ENCODE peak calls at places on chromosomes 6 and 20, in ten cellular contexts. M, A, F, C, Y, U, S, B, W and T are unnamed samples.

GRCh38 chr6:69179681-69180080 is 544.6 kb downstream of the ADGRB3 start:
- DNase-seq in M (no peak), C (no peak), S (peak), B (peak), W (no peak), Y (no peak), A (no peak), F (no peak), U (no peak), T (no peak)

GRCh38 chr20:63381781-63382431 is 20.8 kb upstream of the CHRNA4 start:
- DNase-seq in F (no peak), A (peak), S (no peak), C (no peak), W (no peak), Y (no peak), U (peak), B (no peak), M (peak), T (no peak)

GRCh38 chr6:23642849-23643248 is 483.2 kb upstream of the NRSN1 start:
- DNase-seq in A (no peak), C (no peak), U (no peak), S (no peak), Y (no peak), B (no peak), M (no peak), F (no peak), W (no peak), T (no peak)

GRCh38 chr6:29014729-29015608 is 9.9 kb upstream of the ZNF311 start:
- DNase-seq in S (no peak), F (no peak), A (no peak), W (no peak), C (peak), U (no peak), Y (no peak), B (no peak), M (peak), T (no peak)

GRCh38 chr6:71400852-71401251 is 112.2 kb downstream of the OGFRL1 start:
- DNase-seq in B (no peak), S (no peak), F (no peak), M (no peak), Y (no peak), C (peak), A (no peak), W (no peak), U (no peak), T (no peak)

GRCh38 chr6:28977351-28978136 is 27.6 kb downstream of the ZNF311 start:
- DNase-seq in Y (peak), W (no peak), A (peak), U (no peak), C (peak), F (no peak), M (peak), S (peak), B (no peak), T (no peak)

GRCh38 chr6:53628354-53629119 is 37.0 kb downstream of the KLHL31 start:
- DNase-seq in W (no peak), C (peak), Y (no peak), M (no peak), U (no peak), B (no peak), A (no peak), F (no peak), S (peak), T (no peak)

GRCh38 chr6:118317581-118318563 is 230.2 kb upstream of the PLN start:
- DNase-seq in B (no peak), W (no peak), S (no peak), F (no peak), U (no peak), M (no peak), A (no peak), C (peak), Y (no peak), T (no peak)

GRCh38 chr20:17665756-17666155 is 16.3 kb downstream of the RRBP1 start:
- DNase-seq in Y (no peak), F (no peak), S (no peak), B (no peak), W (no peak), A (peak), M (no peak), C (no peak), U (no peak), T (peak)

GRCh38 chr6:49528571-49528970 is 21.9 kb upstream of the C6orf141 start:
- DNase-seq in A (no peak), M (no peak), S (no peak), B (no peak), U (no peak), C (no peak), F (no peak), W (no peak), Y (no peak), T (no peak)

GRCh38 chr6:133977983-133978895 is 25.2 kb downstream of the TBPL1 start:
- DNase-seq in F (no peak), Y (no peak), A (peak), C (peak), W (no peak), M (no peak), B (peak), U (peak), S (no peak), T (no peak)

GRCh38 chr20:63819224-63819917 is 11.7 kb downstream of the ZBTB46 start:
- DNase-seq in M (no peak), B (peak), C (no peak), W (no peak), S (no peak), F (no peak), U (peak), Y (no peak), A (peak), T (no peak)

GRCh38 chr6:27494987-27495385 is 22.1 kb upstream of the ZNF184 start:
- DNase-seq in M (no peak), C (no peak), A (no peak), U (no peak), W (no peak), F (no peak), Y (no peak), S (no peak), B (no peak), T (no peak)

GRCh38 chr6:82408952-82409421 is 45.4 kb downstream of the TPBG start:
- DNase-seq in F (no peak), W (no peak), B (peak), M (no peak), S (no peak), U (no peak), Y (no peak), C (peak), A (no peak), T (no peak)

GRCh38 chr6:3915076-3915791 is 66.1 kb downstream of the FAM50B start:
- DNase-seq in W (no peak), A (no peak), U (no peak), C (no peak), S (no peak), M (no peak), B (no peak), Y (no peak), F (peak), T (no peak)

GRCh38 chr6:163151212-163151611 is 263.3 kb upstream of the QKI start:
- DNase-seq in W (no peak), U (no peak), F (no peak), A (no peak), S (no peak), C (no peak), B (no peak), Y (no peak), M (no peak), T (no peak)

GRCh38 chr6:90663873-90664272 is 77.0 kb upstream of the MAP3K7 start:
- DNase-seq in S (no peak), U (no peak), W (no peak), M (no peak), A (no peak), F (no peak), Y (no peak), B (peak), C (no peak), T (no peak)

GRCh38 chr6:14658909-14659561 is 541.5 kb downstream of the CD83 start:
- DNase-seq in A (no peak), B (no peak), Y (no peak), F (no peak), C (no peak), S (peak), W (no peak), U (peak), M (no peak), T (no peak)

GRCh38 chr6:118198746-118199145 is 291.7 kb downstream of the SLC35F1 start:
- DNase-seq in F (no peak), Y (no peak), W (no peak), U (no peak), A (no peak), M (no peak), C (peak), B (no peak), S (no peak), T (no peak)

GRCh38 chr6:106979435-106979884 is 4.9 kb upstream of the CD24 start:
- DNase-seq in Y (peak), M (peak), B (peak), U (peak), W (peak), S (peak), A (peak), C (peak), F (peak), T (peak)

GRCh38 chr6:56840467-56841371 is 114.2 kb upstream of the BEND6 start:
- DNase-seq in S (no peak), A (peak), B (peak), W (no peak), U (no peak), C (peak), M (no peak), F (no peak), Y (no peak), T (no peak)

GRCh38 chr20:37596890-37597539 is 69.3 kb upstream of the BLCAP start:
- DNase-seq in W (no peak), M (no peak), F (no peak), U (no peak), C (no peak), S (no peak), B (no peak), Y (no peak), A (no peak), T (no peak)

GRCh38 chr20:12159266-12159665 is 241.6 kb downstream of the BTBD3 start:
- DNase-seq in Y (no peak), U (no peak), W (no peak), M (no peak), C (no peak), B (no peak), S (no peak), A (no peak), F (no peak), T (no peak)

GRCh38 chr6:144036064-144036873 is 28.2 kb upstream of the PLAGL1 start:
- DNase-seq in C (no peak), F (no peak), A (peak), W (no peak), B (no peak), U (peak), M (no peak), Y (peak), S (peak), T (no peak)

GRCh38 chr6:54014440-54014839 is 96.8 kb upstream of the MLIP start:
- DNase-seq in B (no peak), F (no peak), C (no peak), A (no peak), U (no peak), Y (no peak), W (no peak), S (no peak), M (no peak), T (no peak)

GRCh38 chr20:11646359-11646758 is 271.3 kb upstream of the BTBD3 start:
- DNase-seq in Y (no peak), B (peak), U (no peak), W (no peak), M (peak), C (no peak), F (no peak), S (no peak), A (no peak), T (no peak)

GRCh38 chr6:21263531-21264287 is 329.8 kb upstream of the SOX4 start:
- DNase-seq in W (no peak), C (peak), M (peak), F (no peak), B (no peak), Y (no peak), U (no peak), A (no peak), S (no peak), T (no peak)

GRCh38 chr20:38145094-38146075 is 19.7 kb downstream of the TGM2 start:
- DNase-seq in W (no peak), M (no peak), A (peak), S (no peak), C (peak), U (peak), Y (no peak), B (peak), F (no peak), T (no peak)

GRCh38 chr20:39298116-39298515 is 336.0 kb downstream of the DHX35 start:
- DNase-seq in C (no peak), B (no peak), F (no peak), M (no peak), A (no peak), Y (no peak), U (no peak), W (no peak), S (no peak), T (no peak)

GRCh38 chr6:30613251-30614043 is 3.6 kb downstream of the PPP1R10 start:
- DNase-seq in A (peak), U (no peak), W (no peak), F (no peak), Y (no peak), M (no peak), S (no peak), B (no peak), C (peak), T (no peak)

GRCh38 chr20:34861386-34862084 is 11.1 kb downstream of the GGT7 start:
- DNase-seq in M (no peak), B (no peak), S (no peak), C (no peak), A (no peak), W (no peak), F (no peak), U (no peak), Y (peak), T (no peak)

GRCh38 chr6:148791372-148791771 is 44.5 kb downstream of the UST start:
- DNase-seq in W (no peak), U (no peak), S (no peak), F (no peak), Y (no peak), B (no peak), A (no peak), C (no peak), M (no peak), T (no peak)

GRCh38 chr6:70839286-70840266 is 117.3 kb downstream of the B3GAT2 start:
- DNase-seq in U (no peak), W (no peak), Y (no peak), S (no peak), C (no peak), M (no peak), A (no peak), B (no peak), F (no peak), T (no peak)

GRCh38 chr6:12014027-12014872 is 2.1 kb downstream of the HIVEP1 start:
- DNase-seq in U (peak), A (peak), B (peak), F (no peak), Y (no peak), C (peak), W (no peak), M (no peak), S (no peak), T (no peak)

GRCh38 chr6:12017263-12017662 is 5.2 kb downstream of the HIVEP1 start:
- DNase-seq in B (no peak), F (no peak), C (no peak), U (no peak), W (no peak), M (no peak), S (no peak), Y (no peak), A (no peak), T (no peak)

GRCh38 chr6:12013368-12013617 is 1.2 kb downstream of the HIVEP1 start:
- DNase-seq in B (no peak), F (no peak), Y (no peak), M (no peak), W (no peak), S (no peak), A (no peak), C (no peak), U (no peak), T (no peak)

GRCh38 chr6:12012566-12013367 is 655 bp downstream of the HIVEP1 start:
- DNase-seq in F (peak), Y (peak), S (peak), W (peak), M (peak), U (peak), C (peak), A (peak), B (peak), T (no peak)

DNA sequence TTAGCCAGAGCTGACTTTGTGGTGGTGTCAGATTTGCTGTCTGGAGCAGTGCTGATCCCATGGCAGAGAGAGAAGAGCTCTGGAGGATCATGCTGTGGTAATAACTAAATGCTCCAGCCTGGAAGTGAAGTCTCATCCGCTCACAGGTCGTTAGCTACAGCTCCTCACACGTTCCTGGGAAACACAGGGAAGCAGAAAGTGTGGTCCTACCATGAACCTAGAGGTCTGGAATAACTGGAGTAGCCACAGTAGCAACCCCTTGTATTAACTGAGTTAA is 2.7 kb downstream of the HIVEP1 start:
- DNase-seq in W (no peak), U (no peak), Y (no peak), C (no peak), A (no peak), B (no peak), M (no peak), F (no peak), S (no peak), T (no peak)
- H3K27ac ChIP-seq in W (peak), U (no peak), Y (no peak), C (peak), A (peak), B (no peak), M (no peak), F (no peak), S (no peak), T (peak)

DNA sequence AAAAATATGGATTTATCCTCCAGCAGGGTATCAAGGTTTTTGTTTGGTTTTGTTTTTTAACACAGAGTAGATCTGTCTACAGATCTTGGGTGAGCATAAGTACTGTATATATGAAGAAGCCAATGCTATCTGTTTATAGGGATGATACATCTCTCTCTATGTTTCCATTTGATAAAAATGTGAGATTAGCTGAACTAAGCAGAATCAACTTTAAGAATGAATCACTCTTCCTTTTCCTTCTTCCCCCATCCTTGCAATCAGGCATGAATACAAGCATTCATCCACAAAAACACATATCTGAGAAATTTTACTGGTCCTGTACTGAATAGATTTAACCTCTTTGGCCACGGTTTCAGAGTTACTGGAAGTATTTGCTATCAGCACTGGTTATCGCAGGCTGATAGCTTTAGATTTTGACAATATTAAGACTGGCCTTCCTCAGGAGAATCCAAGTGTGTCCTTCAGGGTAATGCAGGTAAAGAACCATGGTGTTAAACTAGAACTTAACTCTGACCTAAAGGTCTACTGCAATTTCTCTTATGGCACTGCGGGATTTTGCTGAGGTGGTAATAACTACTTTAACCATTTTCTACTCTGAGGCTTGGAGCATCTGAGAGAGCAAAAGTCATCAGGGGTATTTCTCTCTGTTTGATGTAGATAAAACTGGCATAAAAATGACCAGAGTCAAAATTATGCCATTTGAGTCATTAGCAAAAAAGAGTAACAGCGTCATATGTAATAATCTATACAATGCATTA is 1.5 kb downstream of the SNAP25 start:
- DNase-seq in C (no peak), M (no peak), B (no peak), F (no peak), S (no peak), U (no peak), W (no peak), A (no peak), Y (no peak), T (no peak)
- H3K4me3 ChIP-seq in C (no peak), M (no peak), B (peak), F (no peak), S (no peak), U (no peak), W (no peak), A (no peak), Y (no peak), T (peak)

GRCh38 chr6:16063580-16063979 is 65.3 kb upstream of the MYLIP start:
- DNase-seq in W (no peak), F (no peak), S (no peak), M (no peak), U (no peak), Y (no peak), B (no peak), A (no peak), C (no peak), T (no peak)
- TF ChIP-seq CTCF in W (no peak), F (no peak), S (no peak), M (no peak), U (no peak), Y (no peak), B (no peak), A (no peak), C (no peak), T (no peak)

GRCh38 chr20:56468317-56469076 is at the start of gene RTF2:
- DNase-seq in C (peak), Y (peak), B (peak), F (peak), U (peak), A (peak), W (peak), S (peak), M (peak), T (peak)
- H3K27ac ChIP-seq in C (peak), Y (peak), B (peak), F (peak), U (peak), A (peak), W (peak), S (peak), M (peak), T (peak)